ENCODE peak calls at places on chromosomes 6 and 20, in five cellular contexts. One of them, this sample, is unnamed.

GRCh38 chr20:62085206-62085605 is 19.5 kb upstream of the TAF4 start:
- DNase-seq in mucosa of descending colon: no peak
- DNase-seq in fibroblast of the aortic adventitia: no peak
- DNase-seq in left ventricle myocardium inferior: no peak
- DNase-seq in tibial nerve: no peak
- DNase-seq in this sample: no peak

GRCh38 chr6:16136536-16137450 is 7.9 kb downstream of the MYLIP start:
- DNase-seq in mucosa of descending colon: peak; percentile 36
- DNase-seq in fibroblast of the aortic adventitia: peak; percentile 91
- DNase-seq in left ventricle myocardium inferior: no peak
- DNase-seq in tibial nerve: no peak
- DNase-seq in this sample: peak; percentile 90

GRCh38 chr6:130776287-130776925 is 50.8 kb upstream of the SMLR1 start:
- DNase-seq in mucosa of descending colon: no peak
- DNase-seq in fibroblast of the aortic adventitia: no peak
- DNase-seq in left ventricle myocardium inferior: no peak
- DNase-seq in tibial nerve: no peak
- DNase-seq in this sample: peak; percentile 50

GRCh38 chr6:165571068-165571682 is 91.9 kb downstream of the PDE10A start:
- DNase-seq in mucosa of descending colon: no peak
- DNase-seq in fibroblast of the aortic adventitia: peak; percentile 84
- DNase-seq in left ventricle myocardium inferior: no peak
- DNase-seq in tibial nerve: no peak
- DNase-seq in this sample: peak; percentile 87

GRCh38 chr6:129289442-129289841 is 406.5 kb downstream of the LAMA2 start:
- DNase-seq in mucosa of descending colon: no peak
- DNase-seq in fibroblast of the aortic adventitia: no peak
- DNase-seq in left ventricle myocardium inferior: no peak
- DNase-seq in tibial nerve: no peak
- DNase-seq in this sample: no peak

GRCh38 chr6:4102687-4103244 is 23.8 kb upstream of the FAM217A start:
- DNase-seq in mucosa of descending colon: peak; percentile 50
- DNase-seq in fibroblast of the aortic adventitia: no peak
- DNase-seq in left ventricle myocardium inferior: no peak
- DNase-seq in tibial nerve: no peak
- DNase-seq in this sample: peak; percentile 31

GRCh38 chr6:101404767-101405166 is 11.3 kb downstream of the GRIK2 start:
- DNase-seq in mucosa of descending colon: no peak
- DNase-seq in fibroblast of the aortic adventitia: no peak
- DNase-seq in left ventricle myocardium inferior: no peak
- DNase-seq in tibial nerve: no peak
- DNase-seq in this sample: no peak

GRCh38 chr6:159232106-159232645 is 63.0 kb downstream of the FNDC1 start:
- DNase-seq in mucosa of descending colon: no peak
- DNase-seq in fibroblast of the aortic adventitia: no peak
- DNase-seq in left ventricle myocardium inferior: no peak
- DNase-seq in tibial nerve: no peak
- DNase-seq in this sample: no peak

GRCh38 chr20:36975085-36975829 is 23.7 kb upstream of the SAMHD1 start:
- DNase-seq in mucosa of descending colon: peak; percentile 42
- DNase-seq in fibroblast of the aortic adventitia: no peak
- DNase-seq in left ventricle myocardium inferior: no peak
- DNase-seq in tibial nerve: no peak
- DNase-seq in this sample: no peak

GRCh38 chr20:13671500-13672288 is 33.0 kb upstream of the TASP1 start:
- DNase-seq in mucosa of descending colon: peak; percentile 9
- DNase-seq in fibroblast of the aortic adventitia: peak; percentile 88
- DNase-seq in left ventricle myocardium inferior: no peak
- DNase-seq in tibial nerve: peak; percentile 50
- DNase-seq in this sample: peak; percentile 47

GRCh38 chr6:107713214-107713962 is 110.7 kb downstream of the SCML4 start:
- DNase-seq in mucosa of descending colon: no peak
- DNase-seq in fibroblast of the aortic adventitia: no peak
- DNase-seq in left ventricle myocardium inferior: no peak
- DNase-seq in tibial nerve: no peak
- DNase-seq in this sample: no peak

GRCh38 chr6:24851086-24851485 is 52.4 kb upstream of the ARMH2 start:
- DNase-seq in mucosa of descending colon: no peak
- DNase-seq in fibroblast of the aortic adventitia: no peak
- DNase-seq in left ventricle myocardium inferior: no peak
- DNase-seq in tibial nerve: no peak
- DNase-seq in this sample: no peak

GRCh38 chr20:9079038-9079731 is 10.3 kb downstream of the PLCB4 start:
- DNase-seq in mucosa of descending colon: no peak
- DNase-seq in fibroblast of the aortic adventitia: no peak
- DNase-seq in left ventricle myocardium inferior: no peak
- DNase-seq in tibial nerve: no peak
- DNase-seq in this sample: no peak

GRCh38 chr6:30685977-30686907 is at the start of gene PPP1R18:
- DNase-seq in mucosa of descending colon: peak; percentile 78
- DNase-seq in fibroblast of the aortic adventitia: peak; percentile 64
- DNase-seq in left ventricle myocardium inferior: peak; percentile 88
- DNase-seq in tibial nerve: peak; percentile 71
- DNase-seq in this sample: peak; percentile 57

GRCh38 chr6:66361886-66362285 is 654.9 kb upstream of the EYS start:
- DNase-seq in mucosa of descending colon: no peak
- DNase-seq in fibroblast of the aortic adventitia: no peak
- DNase-seq in left ventricle myocardium inferior: no peak
- DNase-seq in tibial nerve: no peak
- DNase-seq in this sample: no peak

GRCh38 chr6:158536891-158537798 is 22.7 kb upstream of the TMEM181 start:
- DNase-seq in mucosa of descending colon: peak; percentile 18
- DNase-seq in fibroblast of the aortic adventitia: no peak
- DNase-seq in left ventricle myocardium inferior: no peak
- DNase-seq in tibial nerve: no peak
- DNase-seq in this sample: no peak

GRCh38 chr6:158624684-158625682 is 19.6 kb downstream of the DYNLT1 start:
- DNase-seq in mucosa of descending colon: no peak
- DNase-seq in fibroblast of the aortic adventitia: no peak
- DNase-seq in left ventricle myocardium inferior: no peak
- DNase-seq in tibial nerve: no peak
- DNase-seq in this sample: no peak

DNA sequence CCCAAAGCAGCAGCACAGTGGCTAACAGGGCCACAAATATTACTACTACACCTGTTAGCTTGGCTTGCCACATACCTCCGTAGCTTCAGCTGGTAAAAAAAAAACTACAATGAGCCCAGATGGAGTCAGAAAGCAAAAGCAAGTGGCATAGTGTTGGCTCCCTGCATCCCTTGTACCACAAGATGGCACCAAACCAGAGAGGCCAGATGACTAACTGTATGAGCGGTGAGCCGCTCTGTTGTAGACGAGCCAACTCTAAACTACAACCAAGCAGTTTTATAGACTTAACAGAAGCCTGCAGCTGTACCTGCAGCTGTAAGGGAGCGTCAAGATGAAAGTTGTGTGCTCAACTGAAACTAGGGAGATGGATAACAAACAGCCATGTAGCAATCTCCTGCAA is 84.5 kb upstream of the MCHR2 start:
- DNase-seq in mucosa of descending colon: peak; percentile 4
- DNase-seq in fibroblast of the aortic adventitia: peak; percentile 27
- DNase-seq in left ventricle myocardium inferior: no peak
- DNase-seq in tibial nerve: no peak
- DNase-seq in this sample: peak; percentile 11
- TF ChIP-seq CTCF in mucosa of descending colon: no peak
- TF ChIP-seq CTCF in fibroblast of the aortic adventitia: peak; percentile 27
- TF ChIP-seq CTCF in left ventricle myocardium inferior: no peak
- TF ChIP-seq CTCF in tibial nerve: no peak
- TF ChIP-seq CTCF in this sample: peak; percentile 44

GRCh38 chr20:33675127-33675954 is 1.1 kb upstream of the NECAB3 start:
- DNase-seq in mucosa of descending colon: peak; percentile 24
- DNase-seq in fibroblast of the aortic adventitia: peak; percentile 28
- DNase-seq in left ventricle myocardium inferior: no peak
- DNase-seq in tibial nerve: peak; percentile 79
- DNase-seq in this sample: peak; percentile 51
- H3K4me3 ChIP-seq in mucosa of descending colon: no peak overlapping the region
- H3K4me3 ChIP-seq in fibroblast of the aortic adventitia: peak overlapping the region; percentile 68
- H3K4me3 ChIP-seq in left ventricle myocardium inferior: peak overlapping the region; percentile 78
- H3K4me3 ChIP-seq in tibial nerve: peak overlapping the region; percentile 65
- H3K4me3 ChIP-seq in this sample: peak overlapping the region; percentile 72

DNA sequence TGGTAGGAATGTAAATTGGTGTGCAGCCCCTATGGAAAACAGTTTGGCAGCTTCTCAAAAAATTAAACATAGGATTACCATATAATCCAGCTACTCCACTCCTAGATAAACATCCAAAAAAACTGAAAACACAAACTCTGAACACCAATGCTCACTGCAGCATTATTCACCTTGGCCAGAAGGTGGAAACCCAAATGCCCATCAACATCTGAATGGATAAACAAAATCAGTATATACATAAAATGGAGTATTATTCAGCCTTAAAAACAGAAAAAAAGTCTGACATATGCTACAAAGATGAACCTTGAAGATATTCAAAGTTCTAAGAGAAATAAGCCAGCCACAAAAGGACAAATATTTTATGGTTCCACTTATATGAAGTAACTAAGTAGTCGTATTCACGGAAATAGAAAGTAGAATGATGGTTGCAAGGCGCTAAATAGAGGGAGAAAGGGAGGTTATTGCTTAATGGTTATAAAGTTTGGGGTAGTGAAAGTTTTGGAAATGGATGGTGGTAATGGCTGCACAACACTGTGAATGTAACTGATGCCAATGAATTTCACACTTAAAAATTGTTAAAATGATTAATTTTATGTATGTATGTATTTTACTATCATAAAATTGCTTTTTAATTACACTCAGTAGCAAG is 4.0 kb downstream of the PHF10 start:
- DNase-seq in mucosa of descending colon: no peak
- DNase-seq in fibroblast of the aortic adventitia: no peak
- DNase-seq in left ventricle myocardium inferior: no peak
- DNase-seq in tibial nerve: no peak
- DNase-seq in this sample: no peak
- TF ChIP-seq CTCF in mucosa of descending colon: no peak
- TF ChIP-seq CTCF in fibroblast of the aortic adventitia: peak; percentile 14
- TF ChIP-seq CTCF in left ventricle myocardium inferior: no peak
- TF ChIP-seq CTCF in tibial nerve: no peak
- TF ChIP-seq CTCF in this sample: peak; percentile 31

DNA sequence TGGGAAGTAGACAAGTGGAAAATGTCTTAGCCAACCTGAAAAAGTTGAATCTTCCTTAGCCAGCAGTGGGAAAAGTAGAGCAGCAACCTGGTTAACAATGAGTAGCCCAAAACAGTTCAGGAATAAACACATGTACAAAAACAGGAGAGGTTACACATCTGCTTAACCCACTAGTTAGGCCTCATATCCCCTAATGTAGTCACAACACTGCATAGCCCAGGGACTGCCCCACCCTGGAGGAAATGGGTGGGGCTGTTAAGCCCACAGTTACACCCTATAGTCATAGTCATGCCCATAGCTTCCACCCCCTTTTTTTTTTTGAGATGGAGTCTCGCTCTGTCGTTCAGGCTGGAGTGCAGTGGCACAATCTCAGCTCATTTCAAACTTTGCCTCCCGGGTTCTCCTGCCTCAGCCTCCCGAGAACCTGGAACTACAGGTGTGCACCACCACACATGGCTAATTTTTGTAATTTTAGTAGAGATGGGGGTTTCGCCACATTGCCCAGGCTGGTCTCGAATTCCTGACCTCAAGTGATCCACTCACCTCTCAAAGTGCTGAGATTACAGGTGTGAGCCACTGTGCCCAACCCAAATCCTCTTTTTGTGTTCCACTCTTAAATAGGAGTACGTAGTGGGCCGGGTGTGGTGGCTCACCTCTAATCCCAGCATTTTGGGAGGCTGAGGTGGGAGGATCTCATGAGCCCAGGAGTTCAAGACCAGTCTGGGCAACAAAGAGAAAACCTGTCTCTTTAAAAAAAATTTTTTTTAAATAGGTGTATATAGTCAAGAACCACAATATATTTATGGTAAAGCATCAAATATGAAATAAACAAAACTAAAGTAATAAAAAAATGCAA is 24.5 kb downstream of the ILRUN start:
- DNase-seq in mucosa of descending colon: peak; percentile 72
- DNase-seq in fibroblast of the aortic adventitia: peak; percentile 68
- DNase-seq in left ventricle myocardium inferior: no peak
- DNase-seq in tibial nerve: no peak
- DNase-seq in this sample: peak; percentile 33
- H3K4me3 ChIP-seq in mucosa of descending colon: no peak overlapping the region
- H3K4me3 ChIP-seq in fibroblast of the aortic adventitia: no peak overlapping the region
- H3K4me3 ChIP-seq in left ventricle myocardium inferior: no peak overlapping the region
- H3K4me3 ChIP-seq in tibial nerve: no peak overlapping the region
- H3K4me3 ChIP-seq in this sample: no peak overlapping the region

DNA sequence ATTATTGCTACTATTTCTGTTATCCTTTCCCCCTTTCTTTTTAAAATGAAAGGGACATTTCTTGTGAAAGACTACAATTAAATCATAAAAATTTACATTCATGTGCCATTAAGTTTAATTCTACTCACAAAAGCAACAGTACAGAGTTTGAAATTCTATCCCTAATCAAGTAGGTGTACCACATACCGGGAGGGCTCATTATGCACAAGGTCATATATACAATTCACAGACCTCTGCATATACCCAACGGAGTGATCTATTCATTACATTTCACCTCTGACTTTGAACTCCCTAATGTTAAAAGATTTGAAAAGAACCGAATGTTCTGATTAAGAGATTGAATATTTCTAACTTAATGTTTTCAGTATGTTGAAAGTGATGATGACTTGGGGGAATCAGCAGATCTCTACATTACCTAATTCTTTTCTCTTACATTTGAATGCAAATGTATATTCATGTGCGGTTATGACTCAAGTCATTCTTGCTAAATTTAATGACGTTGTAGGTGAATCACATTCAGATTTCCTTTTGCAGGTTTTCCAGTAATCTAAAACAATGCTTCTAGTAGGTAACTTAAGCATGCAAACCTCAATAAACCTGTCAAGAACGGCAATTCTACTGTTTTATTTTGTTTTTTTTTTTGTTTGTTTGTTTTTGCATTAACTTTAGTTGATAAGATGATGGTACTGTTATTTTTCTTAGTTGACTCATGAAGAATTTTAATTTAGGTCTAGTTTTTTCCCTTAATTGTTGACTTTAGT is 7.3 kb downstream of the EYA4 start:
- DNase-seq in mucosa of descending colon: no peak
- DNase-seq in fibroblast of the aortic adventitia: no peak
- DNase-seq in left ventricle myocardium inferior: no peak
- DNase-seq in tibial nerve: no peak
- DNase-seq in this sample: peak; percentile 72
- TF ChIP-seq CTCF in mucosa of descending colon: no peak
- TF ChIP-seq CTCF in fibroblast of the aortic adventitia: no peak
- TF ChIP-seq CTCF in left ventricle myocardium inferior: no peak
- TF ChIP-seq CTCF in tibial nerve: no peak
- TF ChIP-seq CTCF in this sample: no peak

GRCh38 chr6:169291639-169292339 is 38.1 kb upstream of the THBS2 start:
- DNase-seq in mucosa of descending colon: no peak
- DNase-seq in fibroblast of the aortic adventitia: no peak
- DNase-seq in left ventricle myocardium inferior: no peak
- DNase-seq in tibial nerve: no peak
- DNase-seq in this sample: peak; percentile 30

GRCh38 chr6:169291148-169291547 is 37.5 kb upstream of the THBS2 start:
- DNase-seq in mucosa of descending colon: no peak
- DNase-seq in fibroblast of the aortic adventitia: no peak
- DNase-seq in left ventricle myocardium inferior: no peak
- DNase-seq in tibial nerve: no peak
- DNase-seq in this sample: no peak

GRCh38 chr6:169293196-169293595 is 39.5 kb upstream of the THBS2 start:
- DNase-seq in mucosa of descending colon: no peak
- DNase-seq in fibroblast of the aortic adventitia: peak; percentile 36
- DNase-seq in left ventricle myocardium inferior: no peak
- DNase-seq in tibial nerve: no peak
- DNase-seq in this sample: peak; percentile 61

GRCh38 chr6:169289671-169290408 is 36.2 kb upstream of the THBS2 start:
- DNase-seq in mucosa of descending colon: no peak
- DNase-seq in fibroblast of the aortic adventitia: peak; percentile 97
- DNase-seq in left ventricle myocardium inferior: peak; percentile 45
- DNase-seq in tibial nerve: peak; percentile 60
- DNase-seq in this sample: peak; percentile 57

GRCh38 chr6:169292340-169293124 is 38.9 kb upstream of the THBS2 start:
- DNase-seq in mucosa of descending colon: no peak
- DNase-seq in fibroblast of the aortic adventitia: peak; percentile 90
- DNase-seq in left ventricle myocardium inferior: no peak
- DNase-seq in tibial nerve: peak; percentile 69
- DNase-seq in this sample: peak; percentile 97
- H3K4me3 ChIP-seq in mucosa of descending colon: no peak overlapping the region
- H3K4me3 ChIP-seq in fibroblast of the aortic adventitia: no peak overlapping the region
- H3K4me3 ChIP-seq in left ventricle myocardium inferior: no peak overlapping the region
- H3K4me3 ChIP-seq in tibial nerve: no peak overlapping the region
- H3K4me3 ChIP-seq in this sample: no peak overlapping the region

This sample was measured in choroid plexus epithelial cell.